ENCODE peak calls at places on chromosomes 3 and 15, in five cellular contexts. One of them, this sample, is unnamed.
A peak's percentile ranks its signal among the peaks of the same experiment; 100 is the strongest.

GRCh38 chr15:60949034-60949977 is 279.8 kb downstream of the RORA start:
- DNase-seq in lower leg skin: no peak
- DNase-seq in HFF-Myc: no peak
- DNase-seq in mammary epithelial cell: no peak
- DNase-seq in AG04450: no peak
- DNase-seq in this sample: no peak

GRCh38 chr3:85576091-85576690 is 617.4 kb downstream of the CADM2 start:
- DNase-seq in lower leg skin: peak; percentile 42
- DNase-seq in HFF-Myc: peak; percentile 19
- DNase-seq in mammary epithelial cell: peak; percentile 31
- DNase-seq in AG04450: peak; percentile 11
- DNase-seq in this sample: peak; percentile 8

GRCh38 chr3:156474560-156475389 is 80.1 kb downstream of the SSR3 start:
- DNase-seq in lower leg skin: no peak
- DNase-seq in HFF-Myc: no peak
- DNase-seq in mammary epithelial cell: no peak
- DNase-seq in AG04450: no peak
- DNase-seq in this sample: no peak

GRCh38 chr3:23537006-23537620 is 268.6 kb upstream of the UBE2E1 start:
- DNase-seq in lower leg skin: no peak
- DNase-seq in HFF-Myc: no peak
- DNase-seq in mammary epithelial cell: no peak
- DNase-seq in AG04450: no peak
- DNase-seq in this sample: no peak

GRCh38 chr15:57153140-57153539 is 223.2 kb upstream of the CGNL1 start:
- DNase-seq in lower leg skin: no peak
- DNase-seq in HFF-Myc: no peak
- DNase-seq in mammary epithelial cell: no peak
- DNase-seq in AG04450: no peak
- DNase-seq in this sample: no peak

GRCh38 chr3:113423699-113424098 is 17.6 kb downstream of the CFAP44 start:
- DNase-seq in lower leg skin: no peak
- DNase-seq in HFF-Myc: no peak
- DNase-seq in mammary epithelial cell: no peak
- DNase-seq in AG04450: no peak
- DNase-seq in this sample: no peak

GRCh38 chr3:105899528-105899927 is 30.7 kb upstream of the CBLB start:
- DNase-seq in lower leg skin: no peak
- DNase-seq in HFF-Myc: no peak
- DNase-seq in mammary epithelial cell: peak; percentile 38
- DNase-seq in AG04450: no peak
- DNase-seq in this sample: no peak

GRCh38 chr3:29922990-29923746 is 642.3 kb downstream of the RBMS3 start:
- DNase-seq in lower leg skin: peak; percentile 51
- DNase-seq in HFF-Myc: peak; percentile 97
- DNase-seq in mammary epithelial cell: peak; percentile 96
- DNase-seq in AG04450: peak; percentile 91
- DNase-seq in this sample: peak; percentile 73

GRCh38 chr15:28125673-28126651 is 26.8 kb upstream of the OCA2 start:
- DNase-seq in lower leg skin: no peak
- DNase-seq in HFF-Myc: peak; percentile 25
- DNase-seq in mammary epithelial cell: peak; percentile 15
- DNase-seq in AG04450: peak; percentile 24
- DNase-seq in this sample: peak; percentile 10

GRCh38 chr15:34055868-34056595 is 17.0 kb upstream of the AVEN start:
- DNase-seq in lower leg skin: no peak
- DNase-seq in HFF-Myc: no peak
- DNase-seq in mammary epithelial cell: no peak
- DNase-seq in AG04450: peak; percentile 50
- DNase-seq in this sample: peak; percentile 28

GRCh38 chr15:41934843-41935242 is 37.5 kb downstream of the EHD4 start:
- DNase-seq in lower leg skin: no peak
- DNase-seq in HFF-Myc: no peak
- DNase-seq in mammary epithelial cell: peak; percentile 67
- DNase-seq in AG04450: no peak
- DNase-seq in this sample: no peak

GRCh38 chr3:71586810-71587242 is 3.3 kb upstream of the FOXP1 start:
- DNase-seq in lower leg skin: no peak
- DNase-seq in HFF-Myc: no peak
- DNase-seq in mammary epithelial cell: no peak
- DNase-seq in AG04450: no peak
- DNase-seq in this sample: no peak

GRCh38 chr3:150926328-150926727 is 21.1 kb upstream of the MINDY4B start:
- DNase-seq in lower leg skin: no peak
- DNase-seq in HFF-Myc: no peak
- DNase-seq in mammary epithelial cell: no peak
- DNase-seq in AG04450: no peak
- DNase-seq in this sample: no peak

GRCh38 chr15:92492556-92492955 is 98.9 kb downstream of the ST8SIA2 start:
- DNase-seq in lower leg skin: no peak
- DNase-seq in HFF-Myc: no peak
- DNase-seq in mammary epithelial cell: no peak
- DNase-seq in AG04450: no peak
- DNase-seq in this sample: no peak

GRCh38 chr3:34073961-34074360 is 275.5 kb downstream of the PDCD6IP start:
- DNase-seq in lower leg skin: no peak
- DNase-seq in HFF-Myc: no peak
- DNase-seq in mammary epithelial cell: no peak
- DNase-seq in AG04450: no peak
- DNase-seq in this sample: no peak

GRCh38 chr3:149479621-149480325 is 5.3 kb downstream of the TM4SF4 start:
- DNase-seq in lower leg skin: no peak
- DNase-seq in HFF-Myc: no peak
- DNase-seq in mammary epithelial cell: no peak
- DNase-seq in AG04450: no peak
- DNase-seq in this sample: no peak

GRCh38 chr3:9947025-9947995 is 4.9 kb downstream of the PRRT3 start:
- DNase-seq in lower leg skin: no peak
- DNase-seq in HFF-Myc: no peak
- DNase-seq in mammary epithelial cell: peak; percentile 61
- DNase-seq in AG04450: no peak
- DNase-seq in this sample: no peak

GRCh38 chr3:141015486-141015885 is 35.7 kb upstream of the SPSB4 start:
- DNase-seq in lower leg skin: no peak
- DNase-seq in HFF-Myc: no peak
- DNase-seq in mammary epithelial cell: peak; percentile 53
- DNase-seq in AG04450: no peak
- DNase-seq in this sample: no peak

GRCh38 chr3:113140876-113141275 is 70.5 kb upstream of the BOC start:
- DNase-seq in lower leg skin: no peak
- DNase-seq in HFF-Myc: no peak
- DNase-seq in mammary epithelial cell: peak; percentile 56
- DNase-seq in AG04450: no peak
- DNase-seq in this sample: no peak

GRCh38 chr3:197154-197855 is 742 bp downstream of the CHL1 start:
- DNase-seq in lower leg skin: no peak
- DNase-seq in HFF-Myc: no peak
- DNase-seq in mammary epithelial cell: no peak
- DNase-seq in AG04450: no peak
- DNase-seq in this sample: no peak

GRCh38 chr15:25054329-25054728 is 99.5 kb downstream of the SNRPN start:
- DNase-seq in lower leg skin: peak; percentile 6
- DNase-seq in HFF-Myc: no peak
- DNase-seq in mammary epithelial cell: no peak
- DNase-seq in AG04450: no peak
- DNase-seq in this sample: no peak

GRCh38 chr3:66039590-66039887 is 821 bp upstream of the MAGI1 start:
- DNase-seq in lower leg skin: no peak
- DNase-seq in HFF-Myc: no peak
- DNase-seq in mammary epithelial cell: peak; percentile 32
- DNase-seq in AG04450: no peak
- DNase-seq in this sample: no peak

GRCh38 chr15:58487041-58487723 is 55.4 kb downstream of the LIPC start:
- DNase-seq in lower leg skin: no peak
- DNase-seq in HFF-Myc: no peak
- DNase-seq in mammary epithelial cell: no peak
- DNase-seq in AG04450: no peak
- DNase-seq in this sample: peak; percentile 14

GRCh38 chr15:69082041-69082502 is 67.6 kb downstream of the NOX5 start:
- DNase-seq in lower leg skin: peak; percentile 24
- DNase-seq in HFF-Myc: no peak
- DNase-seq in mammary epithelial cell: peak; percentile 10
- DNase-seq in AG04450: no peak
- DNase-seq in this sample: peak; percentile 11

GRCh38 chr3:183298708-183299153 is 45.7 kb downstream of the B3GNT5 start:
- DNase-seq in lower leg skin: peak; percentile 62
- DNase-seq in HFF-Myc: peak; percentile 62
- DNase-seq in mammary epithelial cell: no peak
- DNase-seq in AG04450: peak; percentile 81
- DNase-seq in this sample: peak; percentile 51

GRCh38 chr15:83654379-83655236 is 685 bp downstream of the ADAMTSL3 start:
- DNase-seq in lower leg skin: no peak
- DNase-seq in HFF-Myc: no peak
- DNase-seq in mammary epithelial cell: no peak
- DNase-seq in AG04450: no peak
- DNase-seq in this sample: no peak

GRCh38 chr3:189981668-189982067 is 139.0 kb downstream of the P3H2 start:
- DNase-seq in lower leg skin: no peak
- DNase-seq in HFF-Myc: peak; percentile 65
- DNase-seq in mammary epithelial cell: peak; percentile 65
- DNase-seq in AG04450: peak; percentile 76
- DNase-seq in this sample: peak; percentile 86

GRCh38 chr3:137052298-137052697 is 94.5 kb downstream of the IL20RB start:
- DNase-seq in lower leg skin: no peak
- DNase-seq in HFF-Myc: no peak
- DNase-seq in mammary epithelial cell: no peak
- DNase-seq in AG04450: no peak
- DNase-seq in this sample: no peak

GRCh38 chr15:28184166-28184565 is 85.1 kb upstream of the OCA2 start:
- DNase-seq in lower leg skin: no peak
- DNase-seq in HFF-Myc: no peak
- DNase-seq in mammary epithelial cell: no peak
- DNase-seq in AG04450: no peak
- DNase-seq in this sample: no peak

GRCh38 chr15:60000824-60001641 is 3.1 kb upstream of the FOXB1 start:
- DNase-seq in lower leg skin: no peak
- DNase-seq in HFF-Myc: no peak
- DNase-seq in mammary epithelial cell: no peak
- DNase-seq in AG04450: no peak
- DNase-seq in this sample: no peak

This sample was measured in AG09319.